ENCODE peak calls at places on chromosomes 7 and 10, in four cellular contexts. One of them, this sample, is unnamed.

GRCh38 chr7:103727982-103728610 is 261.4 kb downstream of the RELN start:
- DNase-seq in HL-60: no peak
- DNase-seq in GM12878: no peak
- DNase-seq in K562: no peak
- DNase-seq in this sample: no peak

GRCh38 chr7:29548823-29549222 is 14.8 kb upstream of the PRR15 start:
- DNase-seq in HL-60: no peak
- DNase-seq in GM12878: no peak
- DNase-seq in K562: no peak
- DNase-seq in this sample: no peak

GRCh38 chr7:29798422-29798821 is 7.9 kb upstream of the WIPF3 start:
- DNase-seq in HL-60: peak
- DNase-seq in GM12878: no peak
- DNase-seq in K562: peak
- DNase-seq in this sample: no peak

GRCh38 chr7:44284881-44285541 is 40.4 kb downstream of the CAMK2B start:
- DNase-seq in HL-60: no peak
- DNase-seq in GM12878: no peak
- DNase-seq in K562: no peak
- DNase-seq in this sample: no peak

GRCh38 chr7:148535227-148535626 is 55.3 kb upstream of the C7orf33 start:
- DNase-seq in HL-60: peak
- DNase-seq in GM12878: no peak
- DNase-seq in K562: peak
- DNase-seq in this sample: peak

GRCh38 chr7:50869108-50869716 is 86.5 kb upstream of the GRB10 start:
- DNase-seq in HL-60: no peak
- DNase-seq in GM12878: no peak
- DNase-seq in K562: no peak
- DNase-seq in this sample: no peak

GRCh38 chr7:140923358-140924006 is 1.2 kb downstream of the BRAF start:
- DNase-seq in HL-60: no peak
- DNase-seq in GM12878: no peak
- DNase-seq in K562: peak
- DNase-seq in this sample: no peak

GRCh38 chr10:91410638-91411367 is 659 bp downstream of the HECTD2 start:
- DNase-seq in HL-60: no peak
- DNase-seq in GM12878: no peak
- DNase-seq in K562: peak
- DNase-seq in this sample: no peak

DNA sequence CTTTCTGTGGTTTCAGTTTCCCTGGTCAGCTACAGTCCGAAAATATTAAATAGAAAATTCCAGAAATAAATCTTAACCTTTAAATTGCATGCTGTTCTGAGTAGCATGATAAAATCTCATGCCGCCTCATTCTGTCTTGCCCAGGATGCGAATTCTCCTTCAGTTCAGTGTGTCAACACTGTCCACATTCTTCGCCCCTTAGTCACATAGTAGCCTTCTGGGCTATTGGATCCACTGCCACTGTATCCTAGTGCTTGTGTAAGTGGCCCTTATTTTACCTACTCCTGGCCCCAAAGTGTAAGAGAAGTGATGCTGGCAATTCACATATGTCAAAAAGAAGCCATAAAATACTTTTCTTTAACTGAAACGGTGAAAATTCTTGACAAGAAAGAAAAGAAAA is 129.6 kb downstream of the ZWINT start:
- DNase-seq in HL-60: no peak
- DNase-seq in GM12878: no peak
- DNase-seq in K562: no peak
- DNase-seq in this sample: no peak
- TF ChIP-seq SPI1 in HL-60: no peak
- TF ChIP-seq SPI1 in GM12878: no peak
- TF ChIP-seq SPI1 in K562: no peak
- TF ChIP-seq SPI1 in this sample: no peak

DNA sequence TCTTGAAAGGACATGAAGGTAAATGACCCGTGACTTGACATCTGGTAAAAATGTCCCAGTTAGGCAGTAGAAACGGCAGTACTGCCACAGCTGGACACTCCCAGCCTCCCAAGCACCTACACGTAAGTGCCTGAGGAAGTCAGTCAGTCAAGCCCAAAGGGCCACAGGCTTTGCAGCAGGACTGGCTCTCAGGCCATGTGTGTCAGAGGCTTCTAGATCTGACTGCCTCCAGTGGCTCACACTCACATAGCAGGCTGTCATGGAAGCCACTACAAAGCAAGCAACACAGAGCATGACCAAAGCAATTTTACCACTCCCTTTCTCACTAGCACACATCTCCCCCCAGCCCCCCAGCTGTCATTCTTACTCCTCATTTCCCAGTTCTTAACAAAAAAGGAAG is 17.8 kb upstream of the CCNJ start:
- DNase-seq in HL-60: peak
- DNase-seq in GM12878: no peak
- DNase-seq in K562: peak
- DNase-seq in this sample: no peak
- TF ChIP-seq SPI1 in HL-60: no peak
- TF ChIP-seq SPI1 in GM12878: no peak
- TF ChIP-seq SPI1 in K562: no peak
- TF ChIP-seq SPI1 in this sample: no peak

GRCh38 chr10:12822374-12823170 is 178.9 kb downstream of the CCDC3 start:
- DNase-seq in HL-60: no peak
- DNase-seq in GM12878: no peak
- DNase-seq in K562: no peak
- DNase-seq in this sample: no peak
- TF ChIP-seq SPI1 in HL-60: no peak
- TF ChIP-seq SPI1 in GM12878: no peak
- TF ChIP-seq SPI1 in K562: no peak
- TF ChIP-seq SPI1 in this sample: no peak

DNA sequence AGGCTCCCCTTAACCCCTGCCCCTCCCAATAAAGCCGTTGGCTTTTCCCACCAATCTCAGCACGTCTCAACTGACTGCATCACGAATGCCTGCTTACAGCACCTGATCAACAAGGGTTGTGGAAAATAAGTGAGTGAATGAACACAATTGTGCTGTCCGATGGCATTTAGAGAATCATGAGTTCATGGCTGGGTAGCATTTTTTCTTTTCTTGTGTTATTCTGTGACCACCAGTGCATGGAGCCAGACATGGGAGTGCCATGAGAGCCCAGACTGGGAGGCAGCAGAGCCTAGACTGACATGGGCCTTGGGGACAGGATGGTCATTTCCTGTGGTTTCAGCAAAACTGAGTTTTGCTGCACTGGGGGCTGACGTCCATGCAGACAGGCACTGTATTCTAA is 254.1 kb upstream of the IGFBP3 start:
- DNase-seq in HL-60: no peak
- DNase-seq in GM12878: no peak
- DNase-seq in K562: no peak
- DNase-seq in this sample: no peak
- TF ChIP-seq SPI1 in HL-60: no peak
- TF ChIP-seq SPI1 in GM12878: no peak
- TF ChIP-seq SPI1 in K562: no peak
- TF ChIP-seq SPI1 in this sample: no peak

GRCh38 chr7:1719913-1720312 is 49.8 kb downstream of the ELFN1 start:
- DNase-seq in HL-60: no peak
- DNase-seq in GM12878: no peak
- DNase-seq in K562: no peak
- DNase-seq in this sample: no peak

GRCh38 chr7:1720325-1720724 is 50.2 kb downstream of the ELFN1 start:
- DNase-seq in HL-60: no peak
- DNase-seq in GM12878: no peak
- DNase-seq in K562: no peak
- DNase-seq in this sample: no peak

GRCh38 chr7:1717095-1717483 is 47.0 kb downstream of the ELFN1 start:
- DNase-seq in HL-60: no peak
- DNase-seq in GM12878: no peak
- DNase-seq in K562: no peak
- DNase-seq in this sample: no peak

GRCh38 chr7:1716263-1717094 is 46.4 kb downstream of the ELFN1 start:
- DNase-seq in HL-60: no peak
- DNase-seq in GM12878: no peak
- DNase-seq in K562: peak
- DNase-seq in this sample: no peak

GRCh38 chr7:1717903-1718676 is 48.0 kb downstream of the ELFN1 start:
- DNase-seq in HL-60: no peak
- DNase-seq in GM12878: no peak
- DNase-seq in K562: no peak
- DNase-seq in this sample: no peak
- TF ChIP-seq SPI1 in HL-60: no peak
- TF ChIP-seq SPI1 in GM12878: no peak
- TF ChIP-seq SPI1 in K562: no peak
- TF ChIP-seq SPI1 in this sample: no peak

GRCh38 chr7:7681191-7681935 is 37.0 kb downstream of the RPA3 start:
- DNase-seq in HL-60: peak
- DNase-seq in GM12878: peak
- DNase-seq in K562: peak
- DNase-seq in this sample: no peak
- TF ChIP-seq SPI1 in HL-60: no peak
- TF ChIP-seq SPI1 in GM12878: no peak
- TF ChIP-seq SPI1 in K562: no peak
- TF ChIP-seq SPI1 in this sample: no peak

DNA sequence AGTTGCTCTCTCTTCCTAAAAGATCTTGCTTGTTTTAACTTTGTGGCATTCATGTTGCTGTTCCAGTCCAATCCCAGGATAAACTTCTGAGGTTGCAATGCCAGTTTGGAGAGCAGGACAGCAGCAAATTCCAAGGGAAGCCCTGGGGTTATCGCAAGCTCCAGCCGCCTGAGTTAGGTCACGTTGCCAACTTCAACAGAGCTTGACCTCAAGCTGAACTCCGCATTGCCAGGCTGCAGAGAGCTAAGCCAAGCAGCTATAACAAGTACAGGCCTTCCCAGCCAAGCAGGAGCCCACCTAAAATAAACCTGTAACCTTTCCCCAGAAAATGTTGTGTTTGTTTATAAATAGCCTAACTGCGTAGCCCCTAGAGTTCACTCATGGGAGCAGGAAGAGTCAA is 138.9 kb upstream of the LYZL1 start:
- DNase-seq in HL-60: no peak
- DNase-seq in GM12878: no peak
- DNase-seq in K562: no peak
- DNase-seq in this sample: no peak
- TF ChIP-seq SPI1 in HL-60: no peak
- TF ChIP-seq SPI1 in GM12878: no peak
- TF ChIP-seq SPI1 in K562: no peak
- TF ChIP-seq SPI1 in this sample: no peak

GRCh38 chr7:5395246-5395645 is 28.4 kb downstream of the TNRC18 start:
- DNase-seq in HL-60: no peak
- DNase-seq in GM12878: no peak
- DNase-seq in K562: no peak
- DNase-seq in this sample: no peak

GRCh38 chr7:5394264-5395105 is 29.1 kb downstream of the TNRC18 start:
- DNase-seq in HL-60: no peak
- DNase-seq in GM12878: no peak
- DNase-seq in K562: no peak
- DNase-seq in this sample: no peak

GRCh38 chr7:5397657-5398237 is 25.9 kb downstream of the TNRC18 start:
- DNase-seq in HL-60: peak
- DNase-seq in GM12878: no peak
- DNase-seq in K562: no peak
- DNase-seq in this sample: no peak

GRCh38 chr7:5396999-5397656 is 26.5 kb downstream of the TNRC18 start:
- DNase-seq in HL-60: peak
- DNase-seq in GM12878: peak
- DNase-seq in K562: no peak
- DNase-seq in this sample: peak

DNA sequence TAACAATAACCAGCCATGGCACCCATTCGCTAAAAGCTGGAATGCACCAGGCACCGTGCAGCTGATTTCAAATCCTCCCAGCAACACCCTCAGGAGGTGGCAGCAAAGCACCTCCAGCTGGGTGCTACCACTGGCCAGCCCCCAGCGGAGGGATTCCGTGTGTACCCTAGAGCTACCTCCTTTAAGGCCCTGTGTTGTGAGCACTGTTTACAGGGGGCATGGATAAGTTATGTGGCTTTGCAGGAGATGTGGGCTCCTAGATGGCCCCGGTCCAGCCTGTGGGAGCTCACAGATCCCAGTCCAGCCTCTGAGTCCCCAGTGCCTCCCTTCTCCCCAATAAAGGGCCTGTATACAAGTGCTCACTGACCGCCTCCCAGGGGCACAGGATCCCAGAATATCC is 27.1 kb downstream of the TNRC18 start:
- DNase-seq in HL-60: peak
- DNase-seq in GM12878: peak
- DNase-seq in K562: no peak
- DNase-seq in this sample: peak
- TF ChIP-seq SPI1 in HL-60: no peak
- TF ChIP-seq SPI1 in GM12878: no peak
- TF ChIP-seq SPI1 in K562: no peak
- TF ChIP-seq SPI1 in this sample: no peak

GRCh38 chr7:132424821-132425739 is 151.2 kb downstream of the PLXNA4 start:
- DNase-seq in HL-60: no peak
- DNase-seq in GM12878: no peak
- DNase-seq in K562: no peak
- DNase-seq in this sample: no peak
- TF ChIP-seq SPI1 in HL-60: no peak
- TF ChIP-seq SPI1 in GM12878: no peak
- TF ChIP-seq SPI1 in K562: no peak
- TF ChIP-seq SPI1 in this sample: no peak

DNA sequence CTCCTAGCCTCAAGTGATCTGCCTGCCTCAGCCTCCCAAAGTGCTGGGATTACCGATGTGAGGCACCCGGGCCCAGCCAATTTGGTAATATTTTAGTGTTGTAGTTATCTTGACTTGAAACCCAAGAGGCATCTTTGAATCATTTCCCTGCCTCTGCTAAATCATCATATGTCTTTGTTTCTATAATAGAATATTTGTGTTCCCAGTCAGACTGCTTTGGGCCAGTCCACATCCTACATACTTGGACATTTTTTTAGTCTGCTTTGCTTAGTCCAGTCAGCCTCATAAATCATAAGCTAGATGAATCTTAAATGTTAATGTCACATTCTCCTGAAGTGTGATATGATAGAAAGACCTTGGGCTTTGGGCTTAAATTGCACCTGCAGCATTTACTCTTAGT is 5.9 kb downstream of the STAM start:
- DNase-seq in HL-60: no peak
- DNase-seq in GM12878: no peak
- DNase-seq in K562: no peak
- DNase-seq in this sample: no peak
- TF ChIP-seq SPI1 in HL-60: no peak
- TF ChIP-seq SPI1 in GM12878: no peak
- TF ChIP-seq SPI1 in K562: no peak
- TF ChIP-seq SPI1 in this sample: no peak